ENCODE peak calls at places on chromosomes 13 and 19, in six cellular contexts. G is CD4-positive, alpha-beta T cell; N is adrenal gland; Y is fibroblast of lung; S is brain microvascular endothelial cell; C is lower lobe of right lung. D is an unnamed sample.

GRCh38 chr13:44068737-44069136 is 189.0 kb downstream of the LACC1 start:
- DNase-seq in G (no peak), N (no peak), Y (peak), S (peak), C (no peak), D (peak)

GRCh38 chr13:42279080-42279479 is 7.1 kb downstream of the AKAP11 start:
- DNase-seq in G (no peak), N (no peak), Y (no peak), S (no peak), C (no peak), D (no peak)

GRCh38 chr19:7287716-7288115 is 6.5 kb downstream of the INSR start:
- DNase-seq in G (no peak), N (no peak), Y (no peak), S (no peak), C (no peak), D (no peak)

GRCh38 chr13:109145631-109146030 is 516.2 kb downstream of the MYO16 start:
- DNase-seq in G (no peak), N (peak), Y (peak), S (peak), C (no peak), D (peak)

GRCh38 chr13:99870541-99870940 is 101.0 kb downstream of the ZIC5 start:
- DNase-seq in G (no peak), N (no peak), Y (no peak), S (no peak), C (no peak), D (no peak)

GRCh38 chr13:97298816-97299215 is 76.7 kb downstream of the MBNL2 start:
- DNase-seq in G (no peak), N (no peak), Y (peak), S (no peak), C (no peak), D (no peak)

GRCh38 chr19:14400913-14401312 is 18.2 kb downstream of the DDX39A start:
- DNase-seq in G (no peak), N (no peak), Y (no peak), S (peak), C (no peak), D (no peak)

GRCh38 chr19:53422551-53422950 is 9.2 kb upstream of the ZNF761 start:
- DNase-seq in G (no peak), N (no peak), Y (no peak), S (no peak), C (no peak), D (no peak)

GRCh38 chr13:38687246-38688229 is 661 bp downstream of the FREM2 start:
- DNase-seq in G (no peak), N (no peak), Y (peak), S (peak), C (peak), D (no peak)

GRCh38 chr19:16125738-16126495 is 14.2 kb downstream of the RAB8A start:
- DNase-seq in G (no peak), N (peak), Y (peak), S (no peak), C (no peak), D (no peak)

GRCh38 chr19:52170863-52171320 is 529 bp downstream of the ZNF836 start:
- DNase-seq in G (no peak), N (peak), Y (no peak), S (no peak), C (peak), D (peak)

GRCh38 chr19:38850976-38851621 is 1.3 kb upstream of the HNRNPL start:
- DNase-seq in G (peak), N (no peak), Y (no peak), S (no peak), C (peak), D (no peak)

GRCh38 chr13:21871302-21871862 is 200.5 kb downstream of the FGF9 start:
- DNase-seq in G (no peak), N (no peak), Y (no peak), S (no peak), C (no peak), D (no peak)

GRCh38 chr19:39679056-39679790 is 23.5 kb downstream of the LGALS16 start:
- DNase-seq in G (peak), N (peak), Y (no peak), S (no peak), C (no peak), D (no peak)

GRCh38 chr13:51614350-51614786 is 30.1 kb downstream of the WDFY2 start:
- DNase-seq in G (peak), N (peak), Y (no peak), S (no peak), C (no peak), D (no peak)

GRCh38 chr13:44322928-44323327 is 50.7 kb upstream of the SERP2 start:
- DNase-seq in G (no peak), N (no peak), Y (no peak), S (no peak), C (no peak), D (no peak)

GRCh38 chr13:110499621-110500281 is 61.8 kb downstream of the RAB20 start:
- DNase-seq in G (no peak), N (no peak), Y (no peak), S (no peak), C (no peak), D (peak)

DNA sequence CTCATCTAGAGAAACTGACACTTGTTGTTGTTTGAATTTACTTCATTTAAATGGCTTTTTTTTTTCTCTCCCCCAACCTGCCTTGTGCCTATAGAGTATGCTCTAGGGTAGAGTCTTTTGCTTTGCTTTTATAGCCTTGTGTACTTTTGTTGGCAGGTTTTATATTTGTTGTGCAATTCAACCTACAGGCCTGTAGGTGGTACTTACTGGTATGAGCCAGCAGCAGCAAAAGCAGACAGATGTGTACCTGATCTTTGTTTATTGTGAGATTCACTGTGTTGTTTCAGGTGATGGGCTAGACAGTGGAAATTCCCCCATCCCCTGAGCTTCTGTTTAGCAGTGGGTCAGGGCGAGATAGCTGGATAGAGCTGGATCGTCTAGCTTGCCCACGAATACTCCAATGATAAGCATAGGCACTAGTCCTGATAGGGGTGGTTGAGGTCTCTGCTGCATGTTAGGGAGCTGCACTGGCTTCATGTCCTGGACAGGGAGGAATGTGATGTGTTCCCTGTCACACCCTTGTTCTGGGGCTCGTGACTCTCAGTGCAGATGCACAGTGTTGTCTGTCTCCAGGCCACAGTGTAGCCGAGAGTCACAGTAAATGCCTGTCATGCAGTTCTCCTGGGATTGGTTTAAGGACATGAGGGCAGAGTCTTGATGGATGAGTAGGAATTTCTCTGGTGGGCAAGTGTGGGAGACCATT is 21.3 kb downstream of the DNAJC3 start:
- DNase-seq in G (no peak), N (no peak), Y (no peak), S (no peak), C (no peak), D (peak)
- TF ChIP-seq CTCF in G (no peak), N (no peak), Y (peak), S (peak), C (no peak), D (peak)

GRCh38 chr19:36973021-36973843 is 57.1 kb downstream of the ZNF568 start:
- DNase-seq in G (peak), N (peak), Y (peak), S (peak), C (peak), D (peak)
- TF ChIP-seq CTCF in G (peak), N (peak), Y (peak), S (peak), C (peak), D (peak)

GRCh38 chr19:9847087-9847671 is 12.1 kb downstream of the PIN1 start:
- DNase-seq in G (peak), N (peak), Y (peak), S (peak), C (no peak), D (peak)
- TF ChIP-seq CTCF in G (no peak), N (peak), Y (peak), S (peak), C (peak), D (peak)

GRCh38 chr19:13007292-13008045 is 12.2 kb downstream of the NFIX start:
- DNase-seq in G (no peak), N (no peak), Y (peak), S (no peak), C (peak), D (no peak)
- TF ChIP-seq CTCF in G (no peak), N (no peak), Y (no peak), S (peak), C (no peak), D (no peak)

DNA sequence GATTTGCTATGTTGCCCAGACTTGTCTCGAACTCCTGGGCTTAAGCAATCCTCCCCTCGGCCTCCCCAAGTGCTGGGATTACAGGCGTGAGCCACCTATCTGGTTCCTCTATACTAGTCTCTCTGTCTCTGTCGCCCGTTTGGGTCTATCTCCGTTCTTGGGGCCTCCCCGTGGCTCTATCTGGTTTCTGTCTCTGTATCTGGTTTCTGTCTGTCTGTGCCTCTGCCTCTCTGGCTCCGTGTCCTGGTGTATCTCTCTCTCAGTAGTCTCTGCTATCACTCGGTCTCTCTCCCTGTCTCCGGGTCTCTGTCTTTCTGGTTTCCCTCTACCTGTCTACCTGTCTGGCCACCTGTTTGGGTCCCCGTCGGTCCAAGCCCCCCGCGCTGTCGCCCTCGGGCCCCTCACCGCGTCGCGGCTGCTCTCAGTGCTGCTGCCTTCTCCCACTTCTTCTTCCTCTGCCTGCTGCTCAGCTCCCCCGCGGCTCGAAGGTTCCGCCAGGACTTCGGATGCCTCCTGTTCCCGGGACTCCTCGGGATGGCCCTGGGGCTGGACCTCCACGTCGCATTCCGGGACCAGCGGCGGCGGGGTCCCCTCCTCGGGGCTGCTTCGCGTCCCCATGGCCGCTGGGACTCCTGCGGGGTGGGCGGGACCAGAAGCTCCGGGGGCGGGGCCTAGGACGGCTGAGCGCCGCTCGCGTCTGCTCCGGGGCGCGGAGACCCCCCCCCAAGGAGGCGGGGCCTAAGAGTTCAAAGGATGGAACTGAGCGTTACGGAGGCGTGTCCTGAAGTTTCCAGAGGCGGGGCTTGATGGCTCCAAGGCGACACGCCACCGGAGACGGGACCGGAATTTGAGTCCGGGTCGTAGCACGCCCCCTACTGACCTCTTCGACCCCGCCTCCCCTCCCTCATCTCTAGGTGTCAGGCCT is 783 bp downstream of the PHLDB3 start:
- DNase-seq in G (peak), N (peak), Y (peak), S (peak), C (peak), D (peak)
- TF ChIP-seq CTCF in G (no peak), N (no peak), Y (no peak), S (no peak), C (no peak), D (no peak)

GRCh38 chr19:17557461-17557860 is 2.0 kb downstream of the COLGALT1 start:
- DNase-seq in G (no peak), N (no peak), Y (no peak), S (no peak), C (peak), D (no peak)

GRCh38 chr19:17554968-17555479 is 425 bp upstream of the COLGALT1 start:
- DNase-seq in G (no peak), N (no peak), Y (no peak), S (no peak), C (no peak), D (no peak)

GRCh38 chr19:17555480-17555928 is at the start of gene COLGALT1:
- DNase-seq in G (peak), N (peak), Y (peak), S (peak), C (peak), D (peak)

GRCh38 chr19:17556995-17557394 is 1.5 kb downstream of the COLGALT1 start:
- DNase-seq in G (no peak), N (no peak), Y (no peak), S (no peak), C (no peak), D (no peak)

DNA sequence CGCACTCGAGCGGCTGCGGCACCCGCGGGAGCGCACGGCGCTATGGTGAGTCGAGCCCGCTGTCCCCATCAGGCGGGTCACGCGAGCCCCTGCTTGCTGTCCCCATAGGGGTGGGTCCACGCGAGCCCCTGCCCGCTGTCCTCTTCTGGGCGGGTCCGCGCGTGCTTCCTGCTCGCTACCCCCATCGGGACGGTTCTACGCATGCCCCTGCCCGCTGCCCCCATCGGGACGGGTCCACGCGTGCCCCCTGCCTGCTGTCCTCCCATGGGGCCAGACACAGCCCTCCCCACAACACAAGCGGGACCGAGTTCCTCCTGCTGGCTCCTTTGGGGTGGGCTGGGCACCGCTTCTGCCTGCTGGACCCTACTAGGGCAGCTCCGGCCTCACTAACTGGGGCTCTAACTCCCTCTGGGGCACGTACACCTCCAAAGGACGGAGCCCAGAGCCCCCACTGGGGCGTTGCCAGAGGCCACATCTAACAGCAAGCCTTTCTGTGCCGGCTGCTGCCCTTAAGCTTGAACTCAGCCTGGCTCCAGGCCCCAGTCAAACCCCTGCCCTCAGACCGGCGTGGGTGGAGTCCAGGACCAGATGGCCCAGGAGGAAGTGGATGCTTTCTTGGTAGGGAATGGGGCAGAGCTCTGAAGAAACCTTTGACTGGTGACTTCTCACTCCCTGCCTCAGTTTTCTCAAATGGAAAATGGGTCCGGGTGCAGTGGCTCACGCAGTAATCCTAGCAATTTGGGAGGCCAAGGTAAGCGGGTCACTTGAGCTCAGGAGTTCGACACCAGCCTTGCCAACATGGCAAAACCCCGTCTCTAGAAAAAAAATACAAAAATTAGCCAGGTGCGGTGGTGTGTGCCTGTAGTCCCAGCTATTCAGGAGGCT is 722 bp downstream of the COLGALT1 start:
- DNase-seq in G (peak), N (peak), Y (peak), S (peak), C (peak), D (peak)
- TF ChIP-seq CTCF in G (no peak), N (no peak), Y (no peak), S (peak), C (no peak), D (no peak)

GRCh38 chr19:1113986-1114483 is 10.2 kb downstream of the GPX4 start:
- DNase-seq in G (no peak), N (no peak), Y (no peak), S (no peak), C (no peak), D (no peak)

GRCh38 chr19:1113278-1113985 is 9.6 kb downstream of the GPX4 start:
- DNase-seq in G (peak), N (peak), Y (peak), S (peak), C (peak), D (peak)

GRCh38 chr19:1111641-1112253 is 8.0 kb downstream of the GPX4 start:
- DNase-seq in G (no peak), N (no peak), Y (no peak), S (no peak), C (no peak), D (no peak)

GRCh38 chr19:1110809-1111640 is 7.2 kb downstream of the GPX4 start:
- DNase-seq in G (no peak), N (peak), Y (no peak), S (no peak), C (no peak), D (no peak)

GRCh38 chr19:1112254-1113208 is 8.7 kb downstream of the GPX4 start:
- DNase-seq in G (no peak), N (peak), Y (no peak), S (no peak), C (peak), D (no peak)
- TF ChIP-seq CTCF in G (no peak), N (no peak), Y (no peak), S (no peak), C (no peak), D (no peak)

GRCh38 chr13:86085890-86086289 is 286.7 kb upstream of the SLITRK6 start:
- DNase-seq in G (no peak), N (no peak), Y (peak), S (no peak), C (no peak), D (no peak)
- TF ChIP-seq CTCF in G (no peak), N (no peak), Y (peak), S (no peak), C (no peak), D (no peak)

DNA sequence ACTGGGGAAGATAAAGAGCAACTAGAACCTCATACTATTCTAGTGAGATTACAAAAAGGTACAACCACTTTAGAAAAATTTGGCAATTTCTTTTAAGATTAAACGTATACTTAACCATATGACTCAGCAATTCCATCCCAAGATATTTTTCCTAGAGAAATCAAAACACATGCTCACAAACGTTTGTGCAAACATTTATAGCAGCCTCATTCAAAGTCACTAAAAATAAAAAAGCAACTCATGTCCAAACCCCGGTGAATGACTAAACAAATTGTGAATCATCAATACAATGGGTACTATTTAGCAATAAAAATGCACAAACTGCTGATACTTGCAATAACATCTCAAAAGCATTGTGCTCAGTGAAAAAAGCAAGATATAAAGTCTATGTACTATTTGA is 121.5 kb downstream of the FRY start:
- DNase-seq in G (no peak), N (no peak), Y (peak), S (peak), C (no peak), D (peak)
- TF ChIP-seq CTCF in G (no peak), N (no peak), Y (no peak), S (no peak), C (no peak), D (no peak)

DNA sequence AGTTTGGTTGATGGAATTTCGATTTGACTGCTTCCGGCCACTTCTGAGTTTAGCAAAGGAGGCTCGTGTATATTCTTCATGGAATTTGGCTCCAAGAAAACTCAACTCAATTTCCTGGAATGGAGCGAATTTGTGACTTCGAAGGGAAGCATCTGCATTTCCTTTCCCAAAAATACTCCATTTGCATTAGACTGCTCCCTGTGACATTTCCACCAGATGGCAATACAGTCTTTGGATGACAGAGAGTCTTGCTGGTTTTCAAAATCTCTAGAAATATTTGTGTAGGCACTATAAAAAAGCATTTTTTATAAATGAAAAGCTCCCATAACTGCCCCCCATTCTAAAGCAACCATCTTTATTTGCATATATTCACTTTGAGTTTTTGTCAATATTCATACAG is 4.1 kb downstream of the C1QTNF9 start:
- DNase-seq in G (no peak), N (no peak), Y (peak), S (peak), C (no peak), D (peak)
- TF ChIP-seq CTCF in G (no peak), N (no peak), Y (peak), S (peak), C (peak), D (peak)

D was measured in cardiac fibroblast.